ENCODE peak calls at places on chromosomes 7 and 10, in four cellular contexts. N, C, D and O are unnamed samples.

GRCh38 chr10:124560377-124560776 is 98.8 kb downstream of the LHPP start:
- DNase-seq in N (no peak), C (peak), D (no peak), O (no peak)

GRCh38 chr10:63504145-63504881 is 16.9 kb upstream of the REEP3 start:
- DNase-seq in N (no peak), C (no peak), D (no peak), O (no peak)

GRCh38 chr7:106583706-106584690 is 77.0 kb downstream of the CCDC71L start:
- DNase-seq in N (no peak), C (no peak), D (no peak), O (no peak)

GRCh38 chr10:127048630-127049029 is 143.4 kb downstream of the DOCK1 start:
- DNase-seq in N (no peak), C (no peak), D (no peak), O (no peak)

GRCh38 chr10:28587970-28588290 is 55.0 kb downstream of the WAC start:
- DNase-seq in N (no peak), C (no peak), D (peak), O (no peak)

GRCh38 chr10:126504051-126504760 is 115.9 kb upstream of the ADAM12 start:
- DNase-seq in N (no peak), C (peak), D (no peak), O (peak)

GRCh38 chr7:197413-198335 is 5.3 kb downstream of the FAM20C start:
- DNase-seq in N (no peak), C (no peak), D (no peak), O (no peak)

GRCh38 chr7:91250706-91251105 is 13.5 kb upstream of the FZD1 start:
- DNase-seq in N (no peak), C (no peak), D (no peak), O (no peak)

GRCh38 chr7:28298870-28299484 is 113.3 kb upstream of the CREB5 start:
- DNase-seq in N (no peak), C (no peak), D (no peak), O (no peak)

GRCh38 chr7:88204525-88205103 is 15.2 kb downstream of the SRI start:
- DNase-seq in N (no peak), C (no peak), D (no peak), O (no peak)

GRCh38 chr10:110495731-110496552 is 1.8 kb upstream of the DUSP5 start:
- DNase-seq in N (peak), C (peak), D (peak), O (no peak)

GRCh38 chr7:156470399-156471320 is 169.9 kb upstream of the RNF32 start:
- DNase-seq in N (no peak), C (no peak), D (no peak), O (no peak)

GRCh38 chr7:44973610-44974401 is 5.0 kb downstream of the MYO1G start:
- DNase-seq in N (no peak), C (peak), D (peak), O (no peak)

GRCh38 chr7:121029302-121029701 is 40.8 kb downstream of the CPED1 start:
- DNase-seq in N (no peak), C (no peak), D (no peak), O (no peak)

GRCh38 chr10:62597226-62597625 is 207.3 kb upstream of the ADO start:
- DNase-seq in N (no peak), C (no peak), D (no peak), O (no peak)

GRCh38 chr7:2542924-2543871 is 12.1 kb downstream of the BRAT1 start:
- DNase-seq in N (no peak), C (peak), D (no peak), O (no peak)

GRCh38 chr7:144907577-144907976 is 71.7 kb upstream of the TPK1 start:
- DNase-seq in N (no peak), C (no peak), D (no peak), O (no peak)

GRCh38 chr7:80053098-80053497 is 81.5 kb upstream of the GNAI1 start:
- DNase-seq in N (no peak), C (no peak), D (no peak), O (no peak)

GRCh38 chr10:15353471-15353870 is 17.6 kb downstream of the FAM171A1 start:
- DNase-seq in N (no peak), C (no peak), D (no peak), O (no peak)

GRCh38 chr10:49055231-49055850 is 60.0 kb downstream of the VSTM4 start:
- DNase-seq in N (no peak), C (no peak), D (no peak), O (no peak)

GRCh38 chr7:128892521-128893250 is 17.8 kb downstream of the KCP start:
- DNase-seq in N (no peak), C (no peak), D (no peak), O (no peak)

GRCh38 chr10:22816298-22816653 is 101.9 kb upstream of the PIP4K2A start:
- DNase-seq in N (no peak), C (no peak), D (no peak), O (no peak)

GRCh38 chr10:95214793-95215192 is 20.8 kb downstream of the ACSM6 start:
- DNase-seq in N (no peak), C (no peak), D (no peak), O (no peak)

GRCh38 chr7:11753441-11753840 is 78.6 kb downstream of the THSD7A start:
- DNase-seq in N (no peak), C (no peak), D (no peak), O (no peak)

GRCh38 chr7:149856-150636 is 42.3 kb upstream of the FAM20C start:
- DNase-seq in N (peak), C (peak), D (peak), O (no peak)

GRCh38 chr7:85866540-85866939 is 679.7 kb upstream of the SEMA3D start:
- DNase-seq in N (no peak), C (no peak), D (no peak), O (no peak)

GRCh38 chr10:71852335-71852937 is 1.4 kb upstream of the PSAP start:
- DNase-seq in N (no peak), C (peak), D (peak), O (no peak)

DNA sequence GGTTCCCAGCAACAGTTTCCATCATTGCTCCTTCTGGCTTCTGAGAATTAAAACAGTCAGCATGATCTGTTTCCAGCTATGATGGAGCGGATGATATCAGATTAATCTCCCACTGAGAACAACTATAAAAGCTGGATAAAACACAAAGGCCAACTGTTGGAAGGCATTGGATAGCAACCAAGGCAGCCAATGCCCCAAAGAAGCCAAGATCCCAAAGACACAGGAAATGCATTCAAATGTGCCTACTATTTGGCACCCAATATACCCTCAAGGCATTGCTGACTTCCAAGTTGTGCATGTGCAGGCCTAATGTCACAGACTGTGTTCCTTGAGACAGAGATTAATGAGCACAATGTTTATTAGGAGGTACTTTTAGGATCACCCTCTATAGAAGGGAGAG is 259.3 kb downstream of the ARHGAP12 start:
- DNase-seq in N (peak), C (no peak), D (no peak), O (no peak)
- TF ChIP-seq POLR2AphosphoS5 in N (no peak), C (no peak), D (peak), O (no peak)

DNA sequence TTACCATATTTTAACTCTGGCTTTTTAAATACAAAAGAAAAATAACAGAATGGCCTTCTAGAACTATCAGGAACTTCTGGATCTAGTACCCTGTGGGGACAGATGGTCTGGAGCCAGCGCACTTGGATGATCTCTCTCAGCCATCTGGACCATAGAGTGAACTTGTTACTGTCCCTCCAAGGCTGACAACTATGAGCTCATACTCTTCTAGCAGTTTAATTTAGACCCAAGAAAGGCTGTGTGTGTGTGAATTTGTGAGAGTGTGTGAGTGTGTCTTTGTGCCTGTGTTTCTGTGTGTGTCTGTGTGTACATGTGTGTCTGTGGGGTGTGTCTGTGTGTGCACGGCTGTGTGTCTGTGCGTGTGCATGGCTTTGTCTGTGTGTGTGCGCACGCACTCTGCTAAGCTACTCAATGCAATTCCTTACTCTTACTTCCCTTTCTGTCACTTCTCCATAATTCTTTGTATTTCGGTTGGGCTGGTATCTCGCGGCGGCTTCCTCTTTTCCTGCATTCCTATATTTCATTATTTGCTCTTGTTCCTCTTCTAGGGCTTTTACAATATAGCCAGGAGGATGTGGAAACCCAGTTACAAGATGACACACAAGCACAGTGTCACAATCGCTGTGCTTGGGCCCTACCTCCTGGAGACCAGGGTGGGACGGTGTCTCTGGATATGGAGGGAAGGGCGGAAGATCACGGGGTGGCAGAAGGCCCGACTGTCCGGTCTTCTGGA is 51.9 kb downstream of the IKZF1 start:
- DNase-seq in N (no peak), C (no peak), D (no peak), O (no peak)
- TF ChIP-seq POLR2AphosphoS5 in N (no peak), C (no peak), D (no peak), O (no peak)

DNA sequence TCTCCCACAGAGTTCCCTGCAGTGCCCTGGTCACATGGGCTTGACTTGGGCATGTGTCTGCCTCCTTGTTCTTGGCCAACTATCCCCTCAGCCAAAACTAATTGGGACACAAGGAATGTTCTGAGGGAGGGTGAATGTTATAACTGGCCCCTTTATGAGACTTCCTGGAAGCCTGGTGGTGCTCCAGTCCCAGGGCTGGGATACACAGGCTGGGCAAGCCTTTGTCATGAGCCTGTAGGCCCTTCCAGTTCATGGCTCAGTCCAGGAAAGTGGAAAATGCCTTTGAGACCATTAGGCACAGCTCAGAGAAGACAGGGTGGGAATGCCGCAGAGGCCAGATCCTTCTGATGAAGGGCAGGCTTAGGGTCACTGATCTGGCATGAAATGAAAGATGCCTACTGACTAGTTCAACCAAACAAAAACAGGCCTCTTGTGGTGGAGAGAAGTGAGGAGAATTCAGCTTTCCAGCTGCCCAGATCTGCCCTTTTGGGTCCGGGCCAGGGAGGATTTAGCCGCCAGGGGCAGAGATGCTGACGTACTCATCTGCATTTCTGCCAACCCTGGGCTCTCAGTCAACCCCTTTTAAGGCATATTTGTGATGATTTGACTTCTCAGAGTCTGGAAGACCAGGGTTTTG is 961.5 kb downstream of the KCNMA1 start:
- DNase-seq in N (peak), C (peak), D (no peak), O (no peak)
- TF ChIP-seq POLR2AphosphoS5 in N (no peak), C (no peak), D (no peak), O (no peak)

GRCh38 chr10:25756784-25757183 is 177.2 kb upstream of the MYO3A start:
- DNase-seq in N (no peak), C (no peak), D (no peak), O (no peak)
- TF ChIP-seq POLR2AphosphoS5 in N (no peak), C (no peak), D (no peak), O (no peak)

DNA sequence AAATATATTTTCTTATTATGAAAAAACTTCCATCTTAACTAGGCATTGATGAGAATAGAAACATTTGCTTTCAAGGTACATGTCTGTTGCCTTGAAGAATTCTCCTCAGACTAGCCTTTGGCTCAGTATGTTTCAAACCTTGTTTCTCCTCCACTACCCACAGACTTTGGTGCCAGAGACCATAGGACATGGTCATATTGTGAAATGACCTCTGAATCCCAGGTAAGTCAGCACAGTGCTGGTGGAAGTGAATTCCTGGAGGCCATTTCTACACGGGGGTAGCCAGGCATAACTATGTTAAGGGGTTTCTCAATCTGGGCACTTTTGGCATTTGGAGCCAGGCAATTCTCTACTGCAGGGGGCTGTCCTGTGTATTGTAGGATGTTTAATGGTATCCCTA is 112.3 kb upstream of the FAM133B start:
- DNase-seq in N (no peak), C (no peak), D (no peak), O (no peak)
- TF ChIP-seq POLR2AphosphoS5 in N (no peak), C (no peak), D (no peak), O (no peak)